ENCODE peak calls at places on chromosomes 3 and 15, in ten cellular contexts. One of them, this sample, is unnamed.

GRCh38 chr3:65412591-65412990 is 626.1 kb downstream of the MAGI1 start:
- DNase-seq in amygdala: no peak
- DNase-seq in glutamatergic neuron: no peak
- DNase-seq in stimulated activated CD4-positive, alpha-beta T cell treated with anti-CD3 and anti-CD28 coated beads, Interleukin-12 subunit alpha, Interleukin-12 subunit beta, amount 100 ng/mL, for 4 hours: no peak
- DNase-seq in H7: no peak
- DNase-seq in Daoy: no peak
- DNase-seq in GM12865: no peak
- DNase-seq in cardiac muscle cell: peak; percentile 70
- DNase-seq in AG08395: no peak
- DNase-seq in stimulated activated naive B cell treated with anti-CD40 and anti-IgM and Interleukin-4, amounts not matched to agents 10 μg/mL and 1 μg/mL and 100 μg/mL, for 72 hours: no peak
- DNase-seq in this sample: no peak

GRCh38 chr3:48694610-48695051 is 8.9 kb upstream of the NCKIPSD start:
- DNase-seq in amygdala: peak; percentile 66
- DNase-seq in glutamatergic neuron: no peak
- DNase-seq in stimulated activated CD4-positive, alpha-beta T cell treated with anti-CD3 and anti-CD28 coated beads, Interleukin-12 subunit alpha, Interleukin-12 subunit beta, amount 100 ng/mL, for 4 hours: no peak
- DNase-seq in H7: no peak
- DNase-seq in Daoy: peak; percentile 83
- DNase-seq in GM12865: no peak
- DNase-seq in cardiac muscle cell: no peak
- DNase-seq in AG08395: peak; percentile 87
- DNase-seq in stimulated activated naive B cell treated with anti-CD40 and anti-IgM and Interleukin-4, amounts not matched to agents 10 μg/mL and 1 μg/mL and 100 μg/mL, for 72 hours: no peak
- DNase-seq in this sample: peak; percentile 75

GRCh38 chr3:152302521-152303021 is 33.8 kb downstream of the MBNL1 start:
- DNase-seq in amygdala: no peak
- DNase-seq in glutamatergic neuron: no peak
- DNase-seq in stimulated activated CD4-positive, alpha-beta T cell treated with anti-CD3 and anti-CD28 coated beads, Interleukin-12 subunit alpha, Interleukin-12 subunit beta, amount 100 ng/mL, for 4 hours: no peak
- DNase-seq in H7: no peak
- DNase-seq in Daoy: no peak
- DNase-seq in GM12865: peak; percentile 75
- DNase-seq in cardiac muscle cell: peak; percentile 65
- DNase-seq in AG08395: peak; percentile 58
- DNase-seq in stimulated activated naive B cell treated with anti-CD40 and anti-IgM and Interleukin-4, amounts not matched to agents 10 μg/mL and 1 μg/mL and 100 μg/mL, for 72 hours: no peak
- DNase-seq in this sample: peak; percentile 75

GRCh38 chr3:140384876-140385275 is 293.0 kb upstream of the TRIM42 start:
- DNase-seq in amygdala: no peak
- DNase-seq in glutamatergic neuron: no peak
- DNase-seq in stimulated activated CD4-positive, alpha-beta T cell treated with anti-CD3 and anti-CD28 coated beads, Interleukin-12 subunit alpha, Interleukin-12 subunit beta, amount 100 ng/mL, for 4 hours: no peak
- DNase-seq in H7: no peak
- DNase-seq in Daoy: no peak
- DNase-seq in GM12865: no peak
- DNase-seq in cardiac muscle cell: no peak
- DNase-seq in AG08395: no peak
- DNase-seq in stimulated activated naive B cell treated with anti-CD40 and anti-IgM and Interleukin-4, amounts not matched to agents 10 μg/mL and 1 μg/mL and 100 μg/mL, for 72 hours: no peak
- DNase-seq in this sample: no peak

GRCh38 chr15:77855871-77856270 is 221.6 kb downstream of the TBC1D2B start:
- DNase-seq in amygdala: no peak
- DNase-seq in glutamatergic neuron: no peak
- DNase-seq in stimulated activated CD4-positive, alpha-beta T cell treated with anti-CD3 and anti-CD28 coated beads, Interleukin-12 subunit alpha, Interleukin-12 subunit beta, amount 100 ng/mL, for 4 hours: no peak
- DNase-seq in H7: no peak
- DNase-seq in Daoy: no peak
- DNase-seq in GM12865: no peak
- DNase-seq in cardiac muscle cell: no peak
- DNase-seq in AG08395: no peak
- DNase-seq in stimulated activated naive B cell treated with anti-CD40 and anti-IgM and Interleukin-4, amounts not matched to agents 10 μg/mL and 1 μg/mL and 100 μg/mL, for 72 hours: no peak
- DNase-seq in this sample: no peak

GRCh38 chr15:57373251-57373881 is 2.9 kb upstream of the CGNL1 start:
- DNase-seq in amygdala: no peak
- DNase-seq in glutamatergic neuron: no peak
- DNase-seq in stimulated activated CD4-positive, alpha-beta T cell treated with anti-CD3 and anti-CD28 coated beads, Interleukin-12 subunit alpha, Interleukin-12 subunit beta, amount 100 ng/mL, for 4 hours: no peak
- DNase-seq in H7: no peak
- DNase-seq in Daoy: no peak
- DNase-seq in GM12865: no peak
- DNase-seq in cardiac muscle cell: no peak
- DNase-seq in AG08395: no peak
- DNase-seq in stimulated activated naive B cell treated with anti-CD40 and anti-IgM and Interleukin-4, amounts not matched to agents 10 μg/mL and 1 μg/mL and 100 μg/mL, for 72 hours: no peak
- DNase-seq in this sample: no peak

GRCh38 chr15:81419304-81419943 is 45.4 kb upstream of the TMC3 start:
- DNase-seq in amygdala: no peak
- DNase-seq in glutamatergic neuron: no peak
- DNase-seq in stimulated activated CD4-positive, alpha-beta T cell treated with anti-CD3 and anti-CD28 coated beads, Interleukin-12 subunit alpha, Interleukin-12 subunit beta, amount 100 ng/mL, for 4 hours: no peak
- DNase-seq in H7: peak; percentile 56
- DNase-seq in Daoy: peak; percentile 83
- DNase-seq in GM12865: no peak
- DNase-seq in cardiac muscle cell: peak; percentile 62
- DNase-seq in AG08395: no peak
- DNase-seq in stimulated activated naive B cell treated with anti-CD40 and anti-IgM and Interleukin-4, amounts not matched to agents 10 μg/mL and 1 μg/mL and 100 μg/mL, for 72 hours: no peak
- DNase-seq in this sample: peak; percentile 53

GRCh38 chr3:194671511-194671899 is 486 bp downstream of the LSG1 start:
- DNase-seq in amygdala: no peak
- DNase-seq in glutamatergic neuron: no peak
- DNase-seq in stimulated activated CD4-positive, alpha-beta T cell treated with anti-CD3 and anti-CD28 coated beads, Interleukin-12 subunit alpha, Interleukin-12 subunit beta, amount 100 ng/mL, for 4 hours: no peak
- DNase-seq in H7: peak; percentile 59
- DNase-seq in Daoy: no peak
- DNase-seq in GM12865: peak; percentile 53
- DNase-seq in cardiac muscle cell: peak; percentile 41
- DNase-seq in AG08395: peak; percentile 57
- DNase-seq in stimulated activated naive B cell treated with anti-CD40 and anti-IgM and Interleukin-4, amounts not matched to agents 10 μg/mL and 1 μg/mL and 100 μg/mL, for 72 hours: no peak
- DNase-seq in this sample: no peak

GRCh38 chr3:53161820-53162671 is 1.0 kb downstream of the PRKCD start:
- DNase-seq in amygdala: no peak
- DNase-seq in glutamatergic neuron: peak; percentile 69
- DNase-seq in stimulated activated CD4-positive, alpha-beta T cell treated with anti-CD3 and anti-CD28 coated beads, Interleukin-12 subunit alpha, Interleukin-12 subunit beta, amount 100 ng/mL, for 4 hours: peak; percentile 53
- DNase-seq in H7: peak; percentile 92
- DNase-seq in Daoy: peak; percentile 24
- DNase-seq in GM12865: peak; percentile 74
- DNase-seq in cardiac muscle cell: peak; percentile 53
- DNase-seq in AG08395: peak; percentile 46
- DNase-seq in stimulated activated naive B cell treated with anti-CD40 and anti-IgM and Interleukin-4, amounts not matched to agents 10 μg/mL and 1 μg/mL and 100 μg/mL, for 72 hours: peak; percentile 81
- DNase-seq in this sample: no peak

GRCh38 chr3:6657591-6657990 is 203.3 kb upstream of the GRM7 start:
- DNase-seq in amygdala: no peak
- DNase-seq in glutamatergic neuron: no peak
- DNase-seq in stimulated activated CD4-positive, alpha-beta T cell treated with anti-CD3 and anti-CD28 coated beads, Interleukin-12 subunit alpha, Interleukin-12 subunit beta, amount 100 ng/mL, for 4 hours: no peak
- DNase-seq in H7: no peak
- DNase-seq in Daoy: no peak
- DNase-seq in GM12865: no peak
- DNase-seq in cardiac muscle cell: no peak
- DNase-seq in AG08395: no peak
- DNase-seq in stimulated activated naive B cell treated with anti-CD40 and anti-IgM and Interleukin-4, amounts not matched to agents 10 μg/mL and 1 μg/mL and 100 μg/mL, for 72 hours: no peak
- DNase-seq in this sample: no peak

GRCh38 chr3:69391554-69391953 is 5.7 kb upstream of the FRMD4B start:
- DNase-seq in amygdala: no peak
- DNase-seq in glutamatergic neuron: no peak
- DNase-seq in stimulated activated CD4-positive, alpha-beta T cell treated with anti-CD3 and anti-CD28 coated beads, Interleukin-12 subunit alpha, Interleukin-12 subunit beta, amount 100 ng/mL, for 4 hours: no peak
- DNase-seq in H7: no peak
- DNase-seq in Daoy: no peak
- DNase-seq in GM12865: no peak
- DNase-seq in cardiac muscle cell: no peak
- DNase-seq in AG08395: no peak
- DNase-seq in stimulated activated naive B cell treated with anti-CD40 and anti-IgM and Interleukin-4, amounts not matched to agents 10 μg/mL and 1 μg/mL and 100 μg/mL, for 72 hours: no peak
- DNase-seq in this sample: no peak

GRCh38 chr15:28998511-28998910 is 112.7 kb downstream of the APBA2 start:
- DNase-seq in amygdala: no peak
- DNase-seq in glutamatergic neuron: no peak
- DNase-seq in stimulated activated CD4-positive, alpha-beta T cell treated with anti-CD3 and anti-CD28 coated beads, Interleukin-12 subunit alpha, Interleukin-12 subunit beta, amount 100 ng/mL, for 4 hours: no peak
- DNase-seq in H7: no peak
- DNase-seq in Daoy: no peak
- DNase-seq in GM12865: peak; percentile 14
- DNase-seq in cardiac muscle cell: no peak
- DNase-seq in AG08395: no peak
- DNase-seq in stimulated activated naive B cell treated with anti-CD40 and anti-IgM and Interleukin-4, amounts not matched to agents 10 μg/mL and 1 μg/mL and 100 μg/mL, for 72 hours: no peak
- DNase-seq in this sample: no peak

GRCh38 chr3:72462611-72463011 is 385.6 kb downstream of the SHQ1 start:
- DNase-seq in amygdala: no peak
- DNase-seq in glutamatergic neuron: peak; percentile 19
- DNase-seq in stimulated activated CD4-positive, alpha-beta T cell treated with anti-CD3 and anti-CD28 coated beads, Interleukin-12 subunit alpha, Interleukin-12 subunit beta, amount 100 ng/mL, for 4 hours: no peak
- DNase-seq in H7: no peak
- DNase-seq in Daoy: no peak
- DNase-seq in GM12865: no peak
- DNase-seq in cardiac muscle cell: no peak
- DNase-seq in AG08395: no peak
- DNase-seq in stimulated activated naive B cell treated with anti-CD40 and anti-IgM and Interleukin-4, amounts not matched to agents 10 μg/mL and 1 μg/mL and 100 μg/mL, for 72 hours: no peak
- DNase-seq in this sample: no peak

GRCh38 chr3:106428565-106428994 is 559.8 kb upstream of the CBLB start:
- DNase-seq in amygdala: no peak
- DNase-seq in glutamatergic neuron: no peak
- DNase-seq in stimulated activated CD4-positive, alpha-beta T cell treated with anti-CD3 and anti-CD28 coated beads, Interleukin-12 subunit alpha, Interleukin-12 subunit beta, amount 100 ng/mL, for 4 hours: peak; percentile 7
- DNase-seq in H7: no peak
- DNase-seq in Daoy: peak; percentile 93
- DNase-seq in GM12865: no peak
- DNase-seq in cardiac muscle cell: no peak
- DNase-seq in AG08395: peak; percentile 90
- DNase-seq in stimulated activated naive B cell treated with anti-CD40 and anti-IgM and Interleukin-4, amounts not matched to agents 10 μg/mL and 1 μg/mL and 100 μg/mL, for 72 hours: no peak
- DNase-seq in this sample: peak; percentile 98

GRCh38 chr15:58179206-58179605 is 41.0 kb downstream of the AQP9 start:
- DNase-seq in amygdala: no peak
- DNase-seq in glutamatergic neuron: no peak
- DNase-seq in stimulated activated CD4-positive, alpha-beta T cell treated with anti-CD3 and anti-CD28 coated beads, Interleukin-12 subunit alpha, Interleukin-12 subunit beta, amount 100 ng/mL, for 4 hours: no peak
- DNase-seq in H7: no peak
- DNase-seq in Daoy: peak; percentile 52
- DNase-seq in GM12865: no peak
- DNase-seq in cardiac muscle cell: no peak
- DNase-seq in AG08395: no peak
- DNase-seq in stimulated activated naive B cell treated with anti-CD40 and anti-IgM and Interleukin-4, amounts not matched to agents 10 μg/mL and 1 μg/mL and 100 μg/mL, for 72 hours: no peak
- DNase-seq in this sample: no peak

GRCh38 chr3:24201301-24201700 is 256.2 kb downstream of the NR1D2 start:
- DNase-seq in amygdala: no peak
- DNase-seq in glutamatergic neuron: no peak
- DNase-seq in stimulated activated CD4-positive, alpha-beta T cell treated with anti-CD3 and anti-CD28 coated beads, Interleukin-12 subunit alpha, Interleukin-12 subunit beta, amount 100 ng/mL, for 4 hours: no peak
- DNase-seq in H7: no peak
- DNase-seq in Daoy: peak; percentile 4
- DNase-seq in GM12865: no peak
- DNase-seq in cardiac muscle cell: no peak
- DNase-seq in AG08395: no peak
- DNase-seq in stimulated activated naive B cell treated with anti-CD40 and anti-IgM and Interleukin-4, amounts not matched to agents 10 μg/mL and 1 μg/mL and 100 μg/mL, for 72 hours: no peak
- DNase-seq in this sample: no peak

GRCh38 chr3:52795298-52795900 is 803 bp downstream of the ITIH3 start:
- DNase-seq in amygdala: no peak
- DNase-seq in glutamatergic neuron: no peak
- DNase-seq in stimulated activated CD4-positive, alpha-beta T cell treated with anti-CD3 and anti-CD28 coated beads, Interleukin-12 subunit alpha, Interleukin-12 subunit beta, amount 100 ng/mL, for 4 hours: no peak
- DNase-seq in H7: no peak
- DNase-seq in Daoy: no peak
- DNase-seq in GM12865: no peak
- DNase-seq in cardiac muscle cell: no peak
- DNase-seq in AG08395: no peak
- DNase-seq in stimulated activated naive B cell treated with anti-CD40 and anti-IgM and Interleukin-4, amounts not matched to agents 10 μg/mL and 1 μg/mL and 100 μg/mL, for 72 hours: no peak
- DNase-seq in this sample: no peak

GRCh38 chr15:41494190-41494921 is 682 bp downstream of the ITPKA start:
- DNase-seq in amygdala: peak; percentile 24
- DNase-seq in glutamatergic neuron: no peak
- DNase-seq in stimulated activated CD4-positive, alpha-beta T cell treated with anti-CD3 and anti-CD28 coated beads, Interleukin-12 subunit alpha, Interleukin-12 subunit beta, amount 100 ng/mL, for 4 hours: peak; percentile 35
- DNase-seq in H7: peak; percentile 93
- DNase-seq in Daoy: peak; percentile 51
- DNase-seq in GM12865: peak; percentile 52
- DNase-seq in cardiac muscle cell: peak; percentile 39
- DNase-seq in AG08395: no peak
- DNase-seq in stimulated activated naive B cell treated with anti-CD40 and anti-IgM and Interleukin-4, amounts not matched to agents 10 μg/mL and 1 μg/mL and 100 μg/mL, for 72 hours: peak; percentile 43
- DNase-seq in this sample: no peak

GRCh38 chr15:40106203-40107161 is 2.2 kb downstream of the BMF start:
- DNase-seq in amygdala: no peak
- DNase-seq in glutamatergic neuron: no peak
- DNase-seq in stimulated activated CD4-positive, alpha-beta T cell treated with anti-CD3 and anti-CD28 coated beads, Interleukin-12 subunit alpha, Interleukin-12 subunit beta, amount 100 ng/mL, for 4 hours: no peak
- DNase-seq in H7: peak; percentile 93
- DNase-seq in Daoy: peak; percentile 66
- DNase-seq in GM12865: peak; percentile 85
- DNase-seq in cardiac muscle cell: peak; percentile 68
- DNase-seq in AG08395: peak; percentile 50
- DNase-seq in stimulated activated naive B cell treated with anti-CD40 and anti-IgM and Interleukin-4, amounts not matched to agents 10 μg/mL and 1 μg/mL and 100 μg/mL, for 72 hours: peak; percentile 68
- DNase-seq in this sample: no peak

GRCh38 chr3:61954097-61954528 is 392.7 kb downstream of the PTPRG start:
- DNase-seq in amygdala: no peak
- DNase-seq in glutamatergic neuron: no peak
- DNase-seq in stimulated activated CD4-positive, alpha-beta T cell treated with anti-CD3 and anti-CD28 coated beads, Interleukin-12 subunit alpha, Interleukin-12 subunit beta, amount 100 ng/mL, for 4 hours: no peak
- DNase-seq in H7: no peak
- DNase-seq in Daoy: no peak
- DNase-seq in GM12865: no peak
- DNase-seq in cardiac muscle cell: peak; percentile 27
- DNase-seq in AG08395: peak; percentile 50
- DNase-seq in stimulated activated naive B cell treated with anti-CD40 and anti-IgM and Interleukin-4, amounts not matched to agents 10 μg/mL and 1 μg/mL and 100 μg/mL, for 72 hours: no peak
- DNase-seq in this sample: no peak

GRCh38 chr3:12273045-12273695 is 15.7 kb upstream of the PPARG start:
- DNase-seq in amygdala: no peak
- DNase-seq in glutamatergic neuron: no peak
- DNase-seq in stimulated activated CD4-positive, alpha-beta T cell treated with anti-CD3 and anti-CD28 coated beads, Interleukin-12 subunit alpha, Interleukin-12 subunit beta, amount 100 ng/mL, for 4 hours: no peak
- DNase-seq in H7: no peak
- DNase-seq in Daoy: no peak
- DNase-seq in GM12865: peak; percentile 45
- DNase-seq in cardiac muscle cell: no peak
- DNase-seq in AG08395: peak; percentile 43
- DNase-seq in stimulated activated naive B cell treated with anti-CD40 and anti-IgM and Interleukin-4, amounts not matched to agents 10 μg/mL and 1 μg/mL and 100 μg/mL, for 72 hours: no peak
- DNase-seq in this sample: no peak

GRCh38 chr3:159443266-159443665 is 545.4 kb upstream of the IL12A start:
- DNase-seq in amygdala: no peak
- DNase-seq in glutamatergic neuron: no peak
- DNase-seq in stimulated activated CD4-positive, alpha-beta T cell treated with anti-CD3 and anti-CD28 coated beads, Interleukin-12 subunit alpha, Interleukin-12 subunit beta, amount 100 ng/mL, for 4 hours: no peak
- DNase-seq in H7: no peak
- DNase-seq in Daoy: no peak
- DNase-seq in GM12865: no peak
- DNase-seq in cardiac muscle cell: no peak
- DNase-seq in AG08395: peak; percentile 52
- DNase-seq in stimulated activated naive B cell treated with anti-CD40 and anti-IgM and Interleukin-4, amounts not matched to agents 10 μg/mL and 1 μg/mL and 100 μg/mL, for 72 hours: no peak
- DNase-seq in this sample: peak; percentile 63

GRCh38 chr3:77186728-77187127 is 146.8 kb downstream of the ROBO2 start:
- DNase-seq in amygdala: no peak
- DNase-seq in glutamatergic neuron: no peak
- DNase-seq in stimulated activated CD4-positive, alpha-beta T cell treated with anti-CD3 and anti-CD28 coated beads, Interleukin-12 subunit alpha, Interleukin-12 subunit beta, amount 100 ng/mL, for 4 hours: no peak
- DNase-seq in H7: no peak
- DNase-seq in Daoy: no peak
- DNase-seq in GM12865: no peak
- DNase-seq in cardiac muscle cell: no peak
- DNase-seq in AG08395: no peak
- DNase-seq in stimulated activated naive B cell treated with anti-CD40 and anti-IgM and Interleukin-4, amounts not matched to agents 10 μg/mL and 1 μg/mL and 100 μg/mL, for 72 hours: no peak
- DNase-seq in this sample: no peak

GRCh38 chr3:150757364-150757763 is 5.6 kb downstream of the SIAH2 start:
- DNase-seq in amygdala: no peak
- DNase-seq in glutamatergic neuron: no peak
- DNase-seq in stimulated activated CD4-positive, alpha-beta T cell treated with anti-CD3 and anti-CD28 coated beads, Interleukin-12 subunit alpha, Interleukin-12 subunit beta, amount 100 ng/mL, for 4 hours: no peak
- DNase-seq in H7: no peak
- DNase-seq in Daoy: no peak
- DNase-seq in GM12865: no peak
- DNase-seq in cardiac muscle cell: no peak
- DNase-seq in AG08395: no peak
- DNase-seq in stimulated activated naive B cell treated with anti-CD40 and anti-IgM and Interleukin-4, amounts not matched to agents 10 μg/mL and 1 μg/mL and 100 μg/mL, for 72 hours: no peak
- DNase-seq in this sample: peak; percentile 22

GRCh38 chr3:48756640-48757039 is 39.6 kb upstream of the IP6K2 start:
- DNase-seq in amygdala: no peak
- DNase-seq in glutamatergic neuron: no peak
- DNase-seq in stimulated activated CD4-positive, alpha-beta T cell treated with anti-CD3 and anti-CD28 coated beads, Interleukin-12 subunit alpha, Interleukin-12 subunit beta, amount 100 ng/mL, for 4 hours: no peak
- DNase-seq in H7: no peak
- DNase-seq in Daoy: peak; percentile 11
- DNase-seq in GM12865: no peak
- DNase-seq in cardiac muscle cell: no peak
- DNase-seq in AG08395: no peak
- DNase-seq in stimulated activated naive B cell treated with anti-CD40 and anti-IgM and Interleukin-4, amounts not matched to agents 10 μg/mL and 1 μg/mL and 100 μg/mL, for 72 hours: no peak
- DNase-seq in this sample: no peak

GRCh38 chr3:185857208-185857607 is 32.4 kb upstream of the IGF2BP2 start:
- DNase-seq in amygdala: no peak
- DNase-seq in glutamatergic neuron: no peak
- DNase-seq in stimulated activated CD4-positive, alpha-beta T cell treated with anti-CD3 and anti-CD28 coated beads, Interleukin-12 subunit alpha, Interleukin-12 subunit beta, amount 100 ng/mL, for 4 hours: no peak
- DNase-seq in H7: no peak
- DNase-seq in Daoy: no peak
- DNase-seq in GM12865: no peak
- DNase-seq in cardiac muscle cell: no peak
- DNase-seq in AG08395: no peak
- DNase-seq in stimulated activated naive B cell treated with anti-CD40 and anti-IgM and Interleukin-4, amounts not matched to agents 10 μg/mL and 1 μg/mL and 100 μg/mL, for 72 hours: no peak
- DNase-seq in this sample: no peak

GRCh38 chr3:121719423-121719822 is 30.1 kb downstream of the GOLGB1 start:
- DNase-seq in amygdala: no peak
- DNase-seq in glutamatergic neuron: no peak
- DNase-seq in stimulated activated CD4-positive, alpha-beta T cell treated with anti-CD3 and anti-CD28 coated beads, Interleukin-12 subunit alpha, Interleukin-12 subunit beta, amount 100 ng/mL, for 4 hours: no peak
- DNase-seq in H7: no peak
- DNase-seq in Daoy: no peak
- DNase-seq in GM12865: no peak
- DNase-seq in cardiac muscle cell: no peak
- DNase-seq in AG08395: no peak
- DNase-seq in stimulated activated naive B cell treated with anti-CD40 and anti-IgM and Interleukin-4, amounts not matched to agents 10 μg/mL and 1 μg/mL and 100 μg/mL, for 72 hours: no peak
- DNase-seq in this sample: no peak

GRCh38 chr3:192129586-192129985 is 597.8 kb downstream of the FGF12 start:
- DNase-seq in amygdala: no peak
- DNase-seq in glutamatergic neuron: no peak
- DNase-seq in stimulated activated CD4-positive, alpha-beta T cell treated with anti-CD3 and anti-CD28 coated beads, Interleukin-12 subunit alpha, Interleukin-12 subunit beta, amount 100 ng/mL, for 4 hours: no peak
- DNase-seq in H7: no peak
- DNase-seq in Daoy: no peak
- DNase-seq in GM12865: no peak
- DNase-seq in cardiac muscle cell: no peak
- DNase-seq in AG08395: no peak
- DNase-seq in stimulated activated naive B cell treated with anti-CD40 and anti-IgM and Interleukin-4, amounts not matched to agents 10 μg/mL and 1 μg/mL and 100 μg/mL, for 72 hours: no peak
- DNase-seq in this sample: no peak

This sample was measured in astrocyte of the cerebellum.